ENCODE peak calls at places on chromosomes 13 and 19, in ten cellular contexts. One of them, this sample, is unnamed.
A peak's percentile ranks its signal among the peaks of the same experiment; 100 is the strongest.

GRCh38 chr19:1089126-1089771 is 5.9 kb downstream of the POLR2E start:
- DNase-seq in upper lobe of right lung: no peak
- DNase-seq in transverse colon: no peak
- DNase-seq in psoas muscle: no peak
- DNase-seq in keratinocyte: no peak
- DNase-seq in HCT116: no peak
- DNase-seq in left lung: no peak
- DNase-seq in ascending aorta: no peak
- DNase-seq in thyroid gland: no peak
- DNase-seq in dorsolateral prefrontal cortex: no peak
- DNase-seq in this sample: no peak

GRCh38 chr19:12868540-12869112 is 12.6 kb downstream of the DNASE2 start:
- DNase-seq in upper lobe of right lung: no peak
- DNase-seq in transverse colon: no peak
- DNase-seq in psoas muscle: no peak
- DNase-seq in keratinocyte: no peak
- DNase-seq in HCT116: no peak
- DNase-seq in left lung: no peak
- DNase-seq in ascending aorta: no peak
- DNase-seq in thyroid gland: no peak
- DNase-seq in dorsolateral prefrontal cortex: no peak
- DNase-seq in this sample: no peak

GRCh38 chr13:41614671-41615519 is 157.5 kb downstream of the RGCC start:
- DNase-seq in upper lobe of right lung: no peak
- DNase-seq in transverse colon: no peak
- DNase-seq in psoas muscle: no peak
- DNase-seq in keratinocyte: no peak
- DNase-seq in HCT116: no peak
- DNase-seq in left lung: no peak
- DNase-seq in ascending aorta: no peak
- DNase-seq in thyroid gland: no peak
- DNase-seq in dorsolateral prefrontal cortex: no peak
- DNase-seq in this sample: no peak

GRCh38 chr13:83151308-83151660 is 731.0 kb downstream of the SLITRK1 start:
- DNase-seq in upper lobe of right lung: no peak
- DNase-seq in transverse colon: no peak
- DNase-seq in psoas muscle: no peak
- DNase-seq in keratinocyte: no peak
- DNase-seq in HCT116: no peak
- DNase-seq in left lung: no peak
- DNase-seq in ascending aorta: no peak
- DNase-seq in thyroid gland: no peak
- DNase-seq in dorsolateral prefrontal cortex: no peak
- DNase-seq in this sample: no peak

GRCh38 chr13:36728006-36728405 is 54.2 kb downstream of the SERTM1 start:
- DNase-seq in upper lobe of right lung: no peak
- DNase-seq in transverse colon: no peak
- DNase-seq in psoas muscle: no peak
- DNase-seq in keratinocyte: no peak
- DNase-seq in HCT116: no peak
- DNase-seq in left lung: no peak
- DNase-seq in ascending aorta: no peak
- DNase-seq in thyroid gland: no peak
- DNase-seq in dorsolateral prefrontal cortex: no peak
- DNase-seq in this sample: no peak

GRCh38 chr19:7868671-7869452 is 5.3 kb downstream of the PRR36 start:
- DNase-seq in upper lobe of right lung: peak; percentile 90
- DNase-seq in transverse colon: peak; percentile 83
- DNase-seq in psoas muscle: peak; percentile 63
- DNase-seq in keratinocyte: no peak
- DNase-seq in HCT116: peak; percentile 92
- DNase-seq in left lung: peak; percentile 93
- DNase-seq in ascending aorta: no peak
- DNase-seq in thyroid gland: peak; percentile 79
- DNase-seq in dorsolateral prefrontal cortex: peak; percentile 51
- DNase-seq in this sample: peak; percentile 90

GRCh38 chr19:5343848-5344247 is 3.2 kb upstream of the PTPRS start:
- DNase-seq in upper lobe of right lung: no peak
- DNase-seq in transverse colon: no peak
- DNase-seq in psoas muscle: no peak
- DNase-seq in keratinocyte: no peak
- DNase-seq in HCT116: no peak
- DNase-seq in left lung: no peak
- DNase-seq in ascending aorta: no peak
- DNase-seq in thyroid gland: no peak
- DNase-seq in dorsolateral prefrontal cortex: no peak
- DNase-seq in this sample: no peak

GRCh38 chr19:51293571-51294210 is 17.8 kb upstream of the IGLON5 start:
- DNase-seq in upper lobe of right lung: no peak
- DNase-seq in transverse colon: no peak
- DNase-seq in psoas muscle: no peak
- DNase-seq in keratinocyte: no peak
- DNase-seq in HCT116: no peak
- DNase-seq in left lung: no peak
- DNase-seq in ascending aorta: no peak
- DNase-seq in thyroid gland: no peak
- DNase-seq in dorsolateral prefrontal cortex: no peak
- DNase-seq in this sample: no peak

GRCh38 chr19:17357724-17358123 is 19.4 kb downstream of the PLVAP start:
- DNase-seq in upper lobe of right lung: no peak
- DNase-seq in transverse colon: no peak
- DNase-seq in psoas muscle: no peak
- DNase-seq in keratinocyte: no peak
- DNase-seq in HCT116: no peak
- DNase-seq in left lung: no peak
- DNase-seq in ascending aorta: no peak
- DNase-seq in thyroid gland: no peak
- DNase-seq in dorsolateral prefrontal cortex: no peak
- DNase-seq in this sample: no peak

GRCh38 chr13:46345866-46346265 is 41.2 kb downstream of the RUBCNL start:
- DNase-seq in upper lobe of right lung: no peak
- DNase-seq in transverse colon: no peak
- DNase-seq in psoas muscle: no peak
- DNase-seq in keratinocyte: no peak
- DNase-seq in HCT116: no peak
- DNase-seq in left lung: no peak
- DNase-seq in ascending aorta: no peak
- DNase-seq in thyroid gland: no peak
- DNase-seq in dorsolateral prefrontal cortex: no peak
- DNase-seq in this sample: no peak

GRCh38 chr19:38849746-38850230 is at the start of gene HNRNPL:
- DNase-seq in upper lobe of right lung: peak; percentile 100
- DNase-seq in transverse colon: peak; percentile 99
- DNase-seq in psoas muscle: peak; percentile 99
- DNase-seq in keratinocyte: no peak
- DNase-seq in HCT116: no peak
- DNase-seq in left lung: peak; percentile 98
- DNase-seq in ascending aorta: no peak
- DNase-seq in thyroid gland: no peak
- DNase-seq in dorsolateral prefrontal cortex: no peak
- DNase-seq in this sample: no peak

GRCh38 chr19:6914321-6914720 is 26.9 kb downstream of the ADGRE1 start:
- DNase-seq in upper lobe of right lung: no peak
- DNase-seq in transverse colon: no peak
- DNase-seq in psoas muscle: no peak
- DNase-seq in keratinocyte: no peak
- DNase-seq in HCT116: no peak
- DNase-seq in left lung: no peak
- DNase-seq in ascending aorta: no peak
- DNase-seq in thyroid gland: no peak
- DNase-seq in dorsolateral prefrontal cortex: no peak
- DNase-seq in this sample: no peak

GRCh38 chr13:113150545-113151365 is 7.7 kb upstream of the PROZ start:
- DNase-seq in upper lobe of right lung: no peak
- DNase-seq in transverse colon: no peak
- DNase-seq in psoas muscle: no peak
- DNase-seq in keratinocyte: no peak
- DNase-seq in HCT116: no peak
- DNase-seq in left lung: no peak
- DNase-seq in ascending aorta: no peak
- DNase-seq in thyroid gland: no peak
- DNase-seq in dorsolateral prefrontal cortex: no peak
- DNase-seq in this sample: no peak

GRCh38 chr19:17982430-17982829 is 15.5 kb downstream of the KCNN1 start:
- DNase-seq in upper lobe of right lung: no peak
- DNase-seq in transverse colon: no peak
- DNase-seq in psoas muscle: no peak
- DNase-seq in keratinocyte: no peak
- DNase-seq in HCT116: no peak
- DNase-seq in left lung: no peak
- DNase-seq in ascending aorta: no peak
- DNase-seq in thyroid gland: no peak
- DNase-seq in dorsolateral prefrontal cortex: no peak
- DNase-seq in this sample: no peak

GRCh38 chr19:48634036-48634342 is 3.2 kb downstream of the DBP start:
- DNase-seq in upper lobe of right lung: no peak
- DNase-seq in transverse colon: no peak
- DNase-seq in psoas muscle: no peak
- DNase-seq in keratinocyte: no peak
- DNase-seq in HCT116: no peak
- DNase-seq in left lung: no peak
- DNase-seq in ascending aorta: no peak
- DNase-seq in thyroid gland: no peak
- DNase-seq in dorsolateral prefrontal cortex: no peak
- DNase-seq in this sample: no peak
- H3K4me3 ChIP-seq in upper lobe of right lung: peak overlapping the region; percentile 80
- H3K4me3 ChIP-seq in transverse colon: peak overlapping the region; percentile 9
- H3K4me3 ChIP-seq in psoas muscle: peak overlapping the region; percentile 87
- H3K4me3 ChIP-seq in keratinocyte: peak overlapping the region; percentile 1
- H3K4me3 ChIP-seq in HCT116: peak overlapping the region; percentile 43
- H3K4me3 ChIP-seq in left lung: no peak overlapping the region
- H3K4me3 ChIP-seq in ascending aorta: peak overlapping the region; percentile 14
- H3K4me3 ChIP-seq in thyroid gland: no peak overlapping the region
- H3K4me3 ChIP-seq in dorsolateral prefrontal cortex: peak overlapping the region; percentile 90
- H3K4me3 ChIP-seq in this sample: peak overlapping the region; percentile 3

GRCh38 chr19:35213678-35214632 is 14.6 kb downstream of the FAM187B start:
- DNase-seq in upper lobe of right lung: peak; percentile 72
- DNase-seq in transverse colon: peak; percentile 84
- DNase-seq in psoas muscle: peak; percentile 37
- DNase-seq in keratinocyte: peak; percentile 36
- DNase-seq in HCT116: peak; percentile 87
- DNase-seq in left lung: no peak
- DNase-seq in ascending aorta: peak; percentile 63
- DNase-seq in thyroid gland: peak; percentile 35
- DNase-seq in dorsolateral prefrontal cortex: no peak
- DNase-seq in this sample: peak; percentile 89

GRCh38 chr19:35214766-35215422 is 13.6 kb downstream of the FAM187B start:
- DNase-seq in upper lobe of right lung: no peak
- DNase-seq in transverse colon: no peak
- DNase-seq in psoas muscle: no peak
- DNase-seq in keratinocyte: no peak
- DNase-seq in HCT116: no peak
- DNase-seq in left lung: no peak
- DNase-seq in ascending aorta: no peak
- DNase-seq in thyroid gland: no peak
- DNase-seq in dorsolateral prefrontal cortex: no peak
- DNase-seq in this sample: no peak

GRCh38 chr19:35212241-35212640 is 16.3 kb downstream of the FAM187B start:
- DNase-seq in upper lobe of right lung: peak; percentile 19
- DNase-seq in transverse colon: no peak
- DNase-seq in psoas muscle: no peak
- DNase-seq in keratinocyte: no peak
- DNase-seq in HCT116: no peak
- DNase-seq in left lung: no peak
- DNase-seq in ascending aorta: no peak
- DNase-seq in thyroid gland: no peak
- DNase-seq in dorsolateral prefrontal cortex: no peak
- DNase-seq in this sample: no peak

GRCh38 chr19:35209646-35210045 is 18.9 kb downstream of the FAM187B start:
- DNase-seq in upper lobe of right lung: no peak
- DNase-seq in transverse colon: no peak
- DNase-seq in psoas muscle: no peak
- DNase-seq in keratinocyte: no peak
- DNase-seq in HCT116: no peak
- DNase-seq in left lung: no peak
- DNase-seq in ascending aorta: no peak
- DNase-seq in thyroid gland: no peak
- DNase-seq in dorsolateral prefrontal cortex: no peak
- DNase-seq in this sample: no peak

GRCh38 chr19:35211545-35212230 is 16.9 kb downstream of the FAM187B start:
- DNase-seq in upper lobe of right lung: peak; percentile 78
- DNase-seq in transverse colon: peak; percentile 70
- DNase-seq in psoas muscle: peak; percentile 37
- DNase-seq in keratinocyte: no peak
- DNase-seq in HCT116: no peak
- DNase-seq in left lung: no peak
- DNase-seq in ascending aorta: peak; percentile 55
- DNase-seq in thyroid gland: peak; percentile 29
- DNase-seq in dorsolateral prefrontal cortex: no peak
- DNase-seq in this sample: peak; percentile 96
- H3K27ac ChIP-seq in upper lobe of right lung: peak overlapping the region; percentile 63
- H3K27ac ChIP-seq in transverse colon: peak overlapping the region; percentile 81
- H3K27ac ChIP-seq in psoas muscle: no peak overlapping the region
- H3K27ac ChIP-seq in keratinocyte: no peak overlapping the region
- H3K27ac ChIP-seq in HCT116: no peak overlapping the region
- H3K27ac ChIP-seq in left lung: peak overlapping the region; percentile 67
- H3K27ac ChIP-seq in ascending aorta: peak overlapping the region; percentile 45
- H3K27ac ChIP-seq in thyroid gland: peak overlapping the region; percentile 32
- H3K27ac ChIP-seq in dorsolateral prefrontal cortex: no peak overlapping the region
- H3K27ac ChIP-seq in this sample: peak overlapping the region; percentile 98

DNA sequence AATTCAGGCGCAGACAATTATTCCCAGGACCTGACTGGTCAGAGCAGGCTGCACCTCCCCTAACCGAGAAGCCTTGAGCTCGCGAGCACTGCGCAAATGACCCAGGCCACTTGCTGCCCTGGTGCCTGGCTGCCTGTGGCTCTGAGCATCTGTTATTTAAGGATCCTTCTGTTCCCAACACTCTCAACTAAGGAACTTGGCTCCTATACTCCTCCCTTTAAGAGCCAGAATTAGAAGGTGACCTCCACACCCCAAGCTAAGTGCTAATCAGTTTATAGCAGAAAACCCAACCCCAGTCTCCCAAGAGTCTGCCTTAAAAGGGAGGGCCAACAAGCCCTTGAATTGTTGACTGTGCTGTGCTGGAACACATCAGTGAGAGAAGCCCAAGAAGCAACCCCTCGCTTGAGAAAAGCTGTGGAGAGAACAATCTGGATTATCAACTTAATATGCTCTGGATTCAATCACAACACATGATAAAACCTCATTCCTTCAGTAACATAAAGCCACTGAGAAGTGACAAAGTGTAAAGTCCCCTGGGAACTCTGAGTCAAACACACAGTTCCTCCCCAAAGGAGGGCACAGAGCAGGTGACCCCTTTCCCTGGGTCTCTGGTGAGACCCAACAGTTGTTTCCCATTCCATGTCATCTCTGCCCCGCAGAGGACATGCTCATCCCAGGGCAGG is 14.6 kb downstream of the AKAP8L start:
- DNase-seq in upper lobe of right lung: no peak
- DNase-seq in transverse colon: no peak
- DNase-seq in psoas muscle: no peak
- DNase-seq in keratinocyte: no peak
- DNase-seq in HCT116: no peak
- DNase-seq in left lung: no peak
- DNase-seq in ascending aorta: no peak
- DNase-seq in thyroid gland: no peak
- DNase-seq in dorsolateral prefrontal cortex: no peak
- DNase-seq in this sample: no peak
- H3K4me3 ChIP-seq in upper lobe of right lung: no peak overlapping the region
- H3K4me3 ChIP-seq in transverse colon: no peak overlapping the region
- H3K4me3 ChIP-seq in psoas muscle: peak overlapping the region; percentile 28
- H3K4me3 ChIP-seq in keratinocyte: no peak overlapping the region
- H3K4me3 ChIP-seq in HCT116: no peak overlapping the region
- H3K4me3 ChIP-seq in left lung: no peak overlapping the region
- H3K4me3 ChIP-seq in ascending aorta: no peak overlapping the region
- H3K4me3 ChIP-seq in thyroid gland: no peak overlapping the region
- H3K4me3 ChIP-seq in dorsolateral prefrontal cortex: peak overlapping the region; percentile 24
- H3K4me3 ChIP-seq in this sample: no peak overlapping the region

GRCh38 chr19:46623915-46624502 is 880 bp downstream of the PTGIR start:
- DNase-seq in upper lobe of right lung: no peak
- DNase-seq in transverse colon: no peak
- DNase-seq in psoas muscle: no peak
- DNase-seq in keratinocyte: no peak
- DNase-seq in HCT116: no peak
- DNase-seq in left lung: peak; percentile 63
- DNase-seq in ascending aorta: no peak
- DNase-seq in thyroid gland: no peak
- DNase-seq in dorsolateral prefrontal cortex: no peak
- DNase-seq in this sample: no peak
- H3K27ac ChIP-seq in upper lobe of right lung: peak overlapping the region; percentile 76
- H3K27ac ChIP-seq in transverse colon: peak overlapping the region; percentile 82
- H3K27ac ChIP-seq in psoas muscle: no peak overlapping the region
- H3K27ac ChIP-seq in keratinocyte: no peak overlapping the region
- H3K27ac ChIP-seq in HCT116: no peak overlapping the region
- H3K27ac ChIP-seq in left lung: peak overlapping the region; percentile 69
- H3K27ac ChIP-seq in ascending aorta: peak overlapping the region; percentile 97
- H3K27ac ChIP-seq in thyroid gland: peak overlapping the region; percentile 70
- H3K27ac ChIP-seq in dorsolateral prefrontal cortex: no peak overlapping the region
- H3K27ac ChIP-seq in this sample: no peak overlapping the region

This sample was measured in CD4-positive, alpha-beta memory T cell.